ENCODE peak calls at places on chromosomes 6 and 20, in five cellular contexts. A is PC-3, C is endothelial cell, T is A549, W is pancreas. X is an unnamed sample.

GRCh38 chr20:51565741-51566140 is 23.2 kb upstream of the NFATC2 start:
- DNase-seq in W (no peak), T (no peak), A (no peak), C (no peak), X (no peak)

GRCh38 chr6:71388846-71389543 is 100.4 kb downstream of the OGFRL1 start:
- DNase-seq in C (no peak), A (no peak), T (no peak), W (no peak), X (no peak)

GRCh38 chr6:6851059-6851658 is 256.6 kb upstream of the RREB1 start:
- DNase-seq in A (peak), C (no peak), W (peak), T (peak), X (peak)

GRCh38 chr20:7362601-7363000 is 577.7 kb downstream of the HAO1 start:
- DNase-seq in A (no peak), T (no peak), W (no peak), C (no peak), X (no peak)

GRCh38 chr20:7859371-7859802 is 80.9 kb downstream of the HAO1 start:
- DNase-seq in A (peak), T (peak), W (no peak), C (peak), X (peak)

GRCh38 chr20:34516038-34516873 is at the start of gene DYNLRB1:
- DNase-seq in C (peak), T (peak), A (peak), W (peak), X (peak)

GRCh38 chr6:168451805-168452204 is 10.8 kb downstream of the SMOC2 start:
- DNase-seq in T (no peak), A (no peak), W (no peak), C (no peak), X (no peak)

GRCh38 chr6:152273638-152274037 is 363.5 kb downstream of the SYNE1 start:
- DNase-seq in C (no peak), T (no peak), W (peak), A (no peak), X (no peak)

GRCh38 chr20:25116746-25117457 is 35.0 kb upstream of the VSX1 start:
- DNase-seq in C (no peak), W (no peak), A (no peak), T (no peak), X (no peak)

GRCh38 chr20:43731469-43731868 is 4.7 kb upstream of the GTSF1L start:
- DNase-seq in W (no peak), A (peak), T (no peak), C (no peak), X (peak)

GRCh38 chr6:111972714-111973678 is 80.9 kb upstream of the CCN6 start:
- DNase-seq in C (no peak), T (peak), A (peak), W (no peak), X (peak)

GRCh38 chr20:23249541-23249940 is 101.0 kb upstream of the NXT1 start:
- DNase-seq in W (no peak), C (no peak), T (no peak), A (no peak), X (no peak)

GRCh38 chr6:107866606-107867301 is 42.6 kb upstream of the SCML4 start:
- DNase-seq in T (peak), C (peak), W (no peak), A (peak), X (no peak)

GRCh38 chr20:3174442-3175263 is 1.3 kb upstream of the LZTS3 start:
- DNase-seq in T (peak), C (no peak), W (no peak), A (peak), X (no peak)

GRCh38 chr20:37226889-37227288 is 34.7 kb downstream of the GHRH start:
- DNase-seq in W (no peak), C (no peak), A (no peak), T (no peak), X (peak)

DNA sequence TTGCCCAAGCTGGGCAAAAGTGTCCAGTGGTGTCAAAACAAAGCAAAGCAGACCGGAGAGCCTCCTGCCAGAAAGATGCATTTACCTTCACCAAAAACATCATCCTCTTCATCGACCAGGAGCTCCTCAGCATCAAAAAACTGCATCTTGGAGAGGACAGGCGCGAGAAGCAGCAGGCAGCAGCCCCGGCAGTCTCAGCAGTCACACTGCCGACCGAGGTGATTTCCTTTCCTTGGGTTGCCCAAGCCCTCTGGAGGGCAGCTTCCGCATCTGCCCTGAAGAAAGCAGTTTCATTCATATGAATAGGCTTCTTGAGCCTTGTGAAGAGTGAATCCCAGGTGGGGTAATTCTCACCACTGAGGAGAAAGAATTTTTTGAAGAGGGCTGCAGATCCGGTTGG is at the start of gene RIPOR2:
- DNase-seq in A (no peak), T (peak), W (no peak), C (peak), X (no peak)
- TF ChIP-seq CTCF in A (no peak), T (no peak), W (no peak), C (no peak), X (peak)

GRCh38 chr20:59940129-59940955 is at the start of the genes FAM217B and PPP1R3D:
- DNase-seq in C (peak), A (peak), W (peak), T (peak), X (peak)
- TF ChIP-seq CTCF in C (peak), A (no peak), W (no peak), T (no peak), X (no peak)

DNA sequence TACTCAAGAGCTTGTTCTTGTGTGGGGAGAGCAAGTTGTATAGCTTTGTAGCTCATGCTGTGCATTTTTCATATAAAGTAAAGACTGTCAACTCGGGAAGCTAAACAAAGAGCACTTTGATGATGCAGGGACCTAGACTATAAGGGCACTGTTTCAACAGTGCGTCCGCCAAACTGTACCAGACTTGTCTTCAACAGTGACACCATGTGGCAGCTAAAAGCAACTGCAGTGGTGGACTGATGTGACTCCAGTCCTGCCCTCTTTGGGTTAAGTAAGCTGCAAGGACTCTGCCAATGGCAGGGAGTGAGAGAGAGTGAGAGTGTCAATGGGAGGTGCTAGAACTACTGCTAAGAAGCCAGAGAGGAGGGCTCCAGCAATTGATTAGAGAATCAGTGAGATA is 48.1 kb upstream of the MC3R start:
- DNase-seq in A (peak), T (peak), C (no peak), W (no peak), X (no peak)
- TF ChIP-seq CTCF in A (peak), T (no peak), C (peak), W (no peak), X (no peak)

GRCh38 chr6:28841290-28841689 is 82.5 kb downstream of the TRIM27 start:
- DNase-seq in T (peak), C (no peak), W (no peak), A (no peak), X (no peak)
- TF ChIP-seq CTCF in T (no peak), C (peak), W (no peak), A (peak), X (no peak)

GRCh38 chr20:56343861-56344381 is 14.9 kb upstream of the FAM210B start:
- DNase-seq in A (peak), T (peak), W (peak), C (peak), X (peak)
- TF ChIP-seq CTCF in A (peak), T (peak), W (peak), C (peak), X (peak)

GRCh38 chr6:154942770-154943169 is 52.3 kb upstream of the TIAM2 start:
- DNase-seq in C (no peak), A (no peak), W (no peak), T (no peak), X (no peak)

GRCh38 chr6:154933181-154933827 is 61.8 kb upstream of the TIAM2 start:
- DNase-seq in C (no peak), W (no peak), T (no peak), A (no peak), X (no peak)

GRCh38 chr6:154938245-154938583 is 56.9 kb upstream of the TIAM2 start:
- DNase-seq in A (no peak), W (no peak), T (no peak), C (no peak), X (no peak)

GRCh38 chr6:154932562-154933027 is 62.5 kb upstream of the TIAM2 start:
- DNase-seq in W (no peak), T (peak), A (peak), C (no peak), X (peak)

DNA sequence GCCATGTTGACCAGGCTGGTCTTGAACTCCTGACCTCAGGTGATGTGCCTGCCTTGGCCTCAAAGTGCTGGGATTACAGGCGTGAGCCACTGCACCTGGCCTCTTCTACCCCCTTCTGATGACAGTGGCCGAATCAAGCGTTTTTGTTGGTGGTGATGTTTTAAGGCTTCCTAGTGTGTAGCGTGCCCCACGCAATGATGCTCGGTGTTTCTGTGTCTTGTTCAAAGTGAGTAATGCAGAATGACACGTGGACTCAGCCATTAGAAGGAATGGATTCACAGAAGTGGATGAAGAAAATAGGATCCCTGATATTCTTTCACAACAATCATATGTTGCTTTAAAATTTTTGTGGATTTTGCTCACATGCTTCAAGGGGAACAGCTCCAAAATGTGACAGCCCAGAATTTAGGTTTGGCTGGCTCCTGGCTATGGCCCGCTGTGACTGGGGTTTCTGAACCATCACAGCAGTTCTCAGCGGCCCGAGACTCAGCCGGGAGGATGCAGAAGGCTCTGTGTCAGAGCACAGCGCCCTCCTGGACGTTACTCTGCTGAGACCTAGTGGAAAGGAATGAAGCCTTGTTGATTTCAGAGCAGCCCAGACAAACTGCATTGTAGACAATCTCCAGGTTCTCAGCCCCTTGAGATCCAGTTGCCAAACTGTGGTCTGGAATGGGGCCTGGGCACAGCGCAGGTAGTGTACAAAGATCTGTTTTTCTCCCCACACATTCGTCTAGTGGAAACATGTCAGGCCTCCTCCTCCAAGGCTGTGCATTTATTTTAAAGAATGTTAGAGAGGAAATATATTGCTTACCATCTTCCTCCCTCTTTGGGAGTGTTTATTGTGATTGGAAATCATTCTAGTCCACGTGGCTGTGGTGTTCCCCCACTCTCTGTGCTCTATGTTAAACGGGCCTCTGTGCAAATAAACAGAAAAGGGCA is 57.5 kb upstream of the TIAM2 start:
- DNase-seq in W (no peak), C (no peak), A (no peak), T (no peak), X (peak)
- TF ChIP-seq CTCF in W (no peak), C (no peak), A (no peak), T (no peak), X (peak)

DNA sequence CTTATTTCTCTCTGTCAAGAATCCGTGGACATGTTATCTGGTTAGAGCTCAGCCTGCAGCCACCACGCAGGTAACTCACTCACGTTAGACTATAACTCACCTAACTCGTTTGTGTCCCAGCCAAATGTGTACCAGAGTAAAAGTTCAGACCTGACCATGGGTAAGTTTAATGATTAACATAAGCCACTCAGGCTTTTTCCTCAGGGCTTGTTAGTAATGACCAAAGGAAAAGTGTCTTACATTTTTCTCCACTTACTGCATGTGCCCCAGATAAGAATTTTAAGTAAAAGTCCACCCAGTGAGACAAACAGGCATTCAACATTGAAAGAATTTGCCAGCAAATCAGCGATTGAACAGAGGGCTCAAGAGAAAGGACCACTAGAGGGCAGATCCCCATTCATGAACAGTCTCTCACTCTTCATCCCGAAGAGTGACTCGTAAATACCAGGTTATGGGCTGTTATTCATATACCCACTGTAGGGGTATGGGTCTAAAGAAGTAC is at the start of gene PKHD1:
- DNase-seq in A (peak), C (no peak), W (no peak), T (no peak), X (no peak)
- TF ChIP-seq CTCF in A (peak), C (peak), W (no peak), T (peak), X (peak)

GRCh38 chr6:105431226-105431625 is 28.3 kb upstream of the PREP start:
- DNase-seq in W (no peak), T (peak), C (peak), A (peak), X (peak)
- TF ChIP-seq CTCF in W (peak), T (peak), C (peak), A (peak), X (peak)